ENCODE peak calls at places on chromosomes 16 and 17, in eight cellular contexts. S is CD8-positive, alpha-beta T cell; B is epithelial cell of prostate; V is H54; E is retina; K is pancreas; H is cardiac septum; C is adrenal gland. X is an unnamed sample.

GRCh38 chr17:80692931-80693467 is 148.4 kb downstream of the RPTOR start:
- DNase-seq in S (no peak), B (no peak), V (no peak), E (no peak), K (no peak), H (no peak), C (no peak), X (no peak)

GRCh38 chr16:11603331-11603750 is 16.6 kb upstream of the LITAF start:
- DNase-seq in S (no peak), B (no peak), V (no peak), E (no peak), K (no peak), H (no peak), C (no peak), X (peak)

GRCh38 chr17:45908460-45908859 is 14.1 kb downstream of the MAPT start:
- DNase-seq in S (no peak), B (no peak), V (no peak), E (no peak), K (no peak), H (no peak), C (no peak), X (no peak)

GRCh38 chr17:68061512-68062313 is 26.2 kb downstream of the KPNA2 start:
- DNase-seq in S (no peak), B (no peak), V (no peak), E (no peak), K (no peak), H (no peak), C (peak), X (no peak)

GRCh38 chr17:5592382-5592781 is 8.1 kb upstream of the NLRP1 start:
- DNase-seq in S (no peak), B (no peak), V (no peak), E (peak), K (no peak), H (no peak), C (no peak), X (no peak)

GRCh38 chr17:64707077-64707591 is 45.0 kb upstream of the SMURF2 start:
- DNase-seq in S (no peak), B (peak), V (peak), E (no peak), K (peak), H (peak), C (peak), X (peak)

GRCh38 chr16:1288813-1289479 is 20.5 kb upstream of the UBE2I start:
- DNase-seq in S (no peak), B (no peak), V (no peak), E (no peak), K (no peak), H (no peak), C (no peak), X (no peak)

GRCh38 chr17:45225964-45226530 is 4.4 kb downstream of the FMNL1 start:
- DNase-seq in S (peak), B (no peak), V (no peak), E (no peak), K (no peak), H (peak), C (peak), X (peak)

GRCh38 chr17:60817187-60817586 is 139.5 kb downstream of the BCAS3 start:
- DNase-seq in S (no peak), B (peak), V (peak), E (no peak), K (no peak), H (no peak), C (no peak), X (no peak)

GRCh38 chr16:10988164-10988803 is 43.9 kb downstream of the CLEC16A start:
- DNase-seq in S (no peak), B (no peak), V (no peak), E (no peak), K (no peak), H (no peak), C (no peak), X (no peak)

GRCh38 chr17:17558431-17558830 is 33.1 kb downstream of the PEMT start:
- DNase-seq in S (no peak), B (no peak), V (no peak), E (no peak), K (no peak), H (no peak), C (no peak), X (no peak)

GRCh38 chr16:89069920-89070319 is 23.7 kb upstream of the ACSF3 start:
- DNase-seq in S (no peak), B (no peak), V (no peak), E (no peak), K (no peak), H (no peak), C (no peak), X (no peak)

GRCh38 chr17:4607773-4608187 is 23.5 kb downstream of the SMTNL2 start:
- DNase-seq in S (no peak), B (no peak), V (no peak), E (peak), K (peak), H (no peak), C (peak), X (peak)

GRCh38 chr17:9132944-9133610 is 111.8 kb downstream of the NTN1 start:
- DNase-seq in S (no peak), B (no peak), V (no peak), E (no peak), K (no peak), H (no peak), C (no peak), X (no peak)

GRCh38 chr16:65229191-65229662 is 107.4 kb upstream of the CDH11 start:
- DNase-seq in S (no peak), B (no peak), V (no peak), E (no peak), K (no peak), H (no peak), C (no peak), X (no peak)

GRCh38 chr17:28471531-28472342 is 1.7 kb upstream of the SLC13A2 start:
- DNase-seq in S (no peak), B (peak), V (no peak), E (no peak), K (no peak), H (peak), C (no peak), X (no peak)

GRCh38 chr17:1109606-1110523 is 69.9 kb downstream of the ABR start:
- DNase-seq in S (no peak), B (no peak), V (no peak), E (peak), K (no peak), H (no peak), C (no peak), X (no peak)

X was measured in left ventricle myocardium inferior.